ENCODE peak calls at places on chromosomes 12 and 14, in nine cellular contexts. E is mucosa of gallbladder; F is pancreas; O is naive B cell; B is stimulated activated CD4-positive, alpha-beta T cell treated with anti-CD3 and anti-CD28 coated beads, Interleukin-12 subunit alpha, Interleukin-12 subunit beta, amount 100 ng/mL, for 48 hours; D is T-helper 17 cell; X is AG09319; V is GOT3; A is activated CD8-positive, alpha-beta memory T cell treated with anti-CD3 and anti-CD28 coated beads for 48 hours. S is an unnamed sample.

GRCh38 chr12:52630609-52631200 is 12.3 kb upstream of the KRT73 start:
- DNase-seq in E (no peak), F (no peak), O (no peak), B (no peak), D (no peak), X (no peak), V (no peak), A (no peak), S (no peak)

GRCh38 chr12:24197517-24197916 is 248.0 kb upstream of the SOX5 start:
- DNase-seq in E (no peak), F (no peak), O (no peak), B (no peak), D (no peak), X (no peak), V (no peak), A (no peak), S (no peak)

GRCh38 chr14:59739794-59740193 is 130.8 kb downstream of the RTN1 start:
- DNase-seq in E (no peak), F (no peak), O (no peak), B (no peak), D (no peak), X (no peak), V (no peak), A (no peak), S (no peak)

GRCh38 chr12:75994069-75994740 is 37.4 kb downstream of the PHLDA1 start:
- DNase-seq in E (no peak), F (no peak), O (no peak), B (peak; percentile 38), D (no peak), X (no peak), V (no peak), A (no peak), S (no peak)

GRCh38 chr12:89319111-89319510 is 33.2 kb downstream of the DUSP6 start:
- DNase-seq in E (no peak), F (no peak), O (no peak), B (no peak), D (no peak), X (no peak), V (no peak), A (no peak), S (no peak)

GRCh38 chr12:103470664-103471063 is 25.1 kb downstream of the C12orf42 start:
- DNase-seq in E (no peak), F (no peak), O (peak; percentile 37), B (no peak), D (no peak), X (no peak), V (no peak), A (no peak), S (no peak)

GRCh38 chr14:62889354-62889753 is 155.9 kb downstream of the KCNH5 start:
- DNase-seq in E (no peak), F (no peak), O (no peak), B (no peak), D (no peak), X (no peak), V (no peak), A (no peak), S (no peak)

GRCh38 chr12:118541945-118542344 is 165.6 kb downstream of the SUDS3 start:
- DNase-seq in E (no peak), F (no peak), O (no peak), B (no peak), D (no peak), X (no peak), V (no peak), A (no peak), S (no peak)

GRCh38 chr12:128859311-128859710 is 6.0 kb downstream of the GLT1D1 start:
- DNase-seq in E (no peak), F (no peak), O (no peak), B (no peak), D (no peak), X (no peak), V (no peak), A (no peak), S (no peak)

GRCh38 chr14:98785578-98785977 is 486.4 kb downstream of the BCL11B start:
- DNase-seq in E (no peak), F (no peak), O (no peak), B (no peak), D (no peak), X (no peak), V (no peak), A (no peak), S (no peak)

GRCh38 chr12:15199886-15200285 is 21.3 kb downstream of the RERG start:
- DNase-seq in E (no peak), F (no peak), O (no peak), B (no peak), D (no peak), X (no peak), V (no peak), A (no peak), S (no peak)

GRCh38 chr12:88715673-88716072 is 135.4 kb upstream of the KITLG start:
- DNase-seq in E (no peak), F (no peak), O (no peak), B (no peak), D (no peak), X (no peak), V (no peak), A (no peak), S (no peak)

GRCh38 chr14:47278233-47278842 is 397.1 kb downstream of the MDGA2 start:
- DNase-seq in E (peak; percentile 48), F (peak; percentile 57), O (no peak), B (peak; percentile 35), D (no peak), X (no peak), V (no peak), A (peak; percentile 9), S (no peak)

GRCh38 chr12:123126294-123127144 is 24.4 kb downstream of the PITPNM2 start:
- DNase-seq in E (no peak), F (no peak), O (no peak), B (no peak), D (no peak), X (peak; percentile 92), V (peak; percentile 82), A (no peak), S (peak; percentile 81)

GRCh38 chr12:90207799-90208198 is 499.2 kb upstream of the ATP2B1 start:
- DNase-seq in E (no peak), F (no peak), O (no peak), B (no peak), D (no peak), X (no peak), V (no peak), A (no peak), S (no peak)

GRCh38 chr12:76152161-76152807 is 67.8 kb upstream of the NAP1L1 start:
- DNase-seq in E (no peak), F (no peak), O (peak; percentile 2), B (no peak), D (no peak), X (no peak), V (no peak), A (no peak), S (no peak)

GRCh38 chr14:50051106-50051505 is 65.3 kb downstream of the VCPKMT start:
- DNase-seq in E (no peak), F (no peak), O (no peak), B (no peak), D (no peak), X (no peak), V (no peak), A (no peak), S (no peak)

GRCh38 chr14:94388027-94388895 is at the start of gene SERPINA1:
- DNase-seq in E (peak; percentile 64), F (no peak), O (no peak), B (no peak), D (no peak), X (no peak), V (no peak), A (no peak), S (no peak)

GRCh38 chr14:77151918-77152588 is 10.5 kb upstream of the ZDHHC22 start:
- DNase-seq in E (no peak), F (no peak), O (no peak), B (no peak), D (no peak), X (no peak), V (no peak), A (no peak), S (no peak)

GRCh38 chr12:43964966-43965365 is 129.1 kb downstream of the TMEM117 start:
- DNase-seq in E (no peak), F (no peak), O (no peak), B (no peak), D (no peak), X (no peak), V (no peak), A (no peak), S (no peak)

GRCh38 chr12:68863109-68863770 is 55.3 kb downstream of the MDM2 start:
- DNase-seq in E (no peak), F (no peak), O (no peak), B (no peak), D (no peak), X (no peak), V (no peak), A (no peak), S (no peak)

GRCh38 chr12:104701756-104702155 is 245.0 kb downstream of the CHST11 start:
- DNase-seq in E (no peak), F (no peak), O (no peak), B (no peak), D (no peak), X (no peak), V (no peak), A (no peak), S (no peak)

GRCh38 chr12:124684496-124684895 is 117.1 kb upstream of the NCOR2 start:
- DNase-seq in E (no peak), F (no peak), O (no peak), B (no peak), D (no peak), X (no peak), V (no peak), A (no peak), S (no peak)

GRCh38 chr12:28237423-28237822 is 47.2 kb downstream of the CCDC91 start:
- DNase-seq in E (no peak), F (no peak), O (no peak), B (no peak), D (no peak), X (no peak), V (no peak), A (no peak), S (no peak)